ENCODE peak calls at places on chromosomes 6 and 20, in ten cellular contexts. J is K562, B is GM23338, O is fibroblast of the aortic adventitia, K is pancreas, E is astrocyte of the spinal cord, I is fibroblast of pulmonary artery, T is A549, S is adrenal gland, P is endothelial cell of umbilical vein. L is an unnamed sample.

GRCh38 chr6:90098025-90098474 is 198.6 kb downstream of the BACH2 start:
- DNase-seq in J (no peak), B (no peak), O (peak), K (no peak), E (peak), I (peak), T (no peak), S (no peak), P (peak), L (peak)

GRCh38 chr20:51554538-51555165 is 12.1 kb upstream of the NFATC2 start:
- DNase-seq in J (no peak), B (no peak), O (peak), K (no peak), E (peak), I (peak), T (no peak), S (no peak), P (peak), L (no peak)

GRCh38 chr6:20837189-20837588 is 302.9 kb downstream of the CDKAL1 start:
- DNase-seq in J (no peak), B (no peak), O (no peak), K (no peak), E (no peak), I (no peak), T (no peak), S (no peak), P (no peak), L (no peak)

GRCh38 chr20:29873946-29874345 is 1383.5 kb upstream of the DEFB115 start:
- DNase-seq in J (no peak), B (peak), O (peak), K (peak), E (peak), I (peak), T (no peak), S (peak), P (peak), L (peak)

GRCh38 chr6:4316867-4317400 is 181.6 kb upstream of the ECI2 start:
- DNase-seq in J (no peak), B (no peak), O (peak), K (no peak), E (peak), I (peak), T (no peak), S (peak), P (peak), L (peak)

GRCh38 chr6:16762547-16763477 is 1.6 kb upstream of the ATXN1 start:
- DNase-seq in J (peak), B (peak), O (peak), K (peak), E (peak), I (peak), T (peak), S (peak), P (peak), L (peak)

GRCh38 chr6:113909224-113909856 is 52.2 kb downstream of the MARCKS start:
- DNase-seq in J (peak), B (peak), O (peak), K (no peak), E (peak), I (peak), T (peak), S (no peak), P (peak), L (no peak)

GRCh38 chr6:158560787-158561246 is 926 bp downstream of the TMEM181 start:
- DNase-seq in J (no peak), B (peak), O (peak), K (peak), E (no peak), I (no peak), T (no peak), S (no peak), P (peak), L (no peak)

GRCh38 chr6:152671146-152671545 is 26.6 kb upstream of the MYCT1 start:
- DNase-seq in J (no peak), B (no peak), O (peak), K (no peak), E (no peak), I (peak), T (no peak), S (no peak), P (peak), L (no peak)

GRCh38 chr6:168884050-168884645 is 369.5 kb downstream of the THBS2 start:
- DNase-seq in J (no peak), B (no peak), O (no peak), K (no peak), E (no peak), I (no peak), T (no peak), S (no peak), P (no peak), L (no peak)

GRCh38 chr20:63323298-63323820 is 30.4 kb downstream of the COL20A1 start:
- DNase-seq in J (no peak), B (peak), O (no peak), K (peak), E (no peak), I (no peak), T (no peak), S (no peak), P (no peak), L (no peak)

DNA sequence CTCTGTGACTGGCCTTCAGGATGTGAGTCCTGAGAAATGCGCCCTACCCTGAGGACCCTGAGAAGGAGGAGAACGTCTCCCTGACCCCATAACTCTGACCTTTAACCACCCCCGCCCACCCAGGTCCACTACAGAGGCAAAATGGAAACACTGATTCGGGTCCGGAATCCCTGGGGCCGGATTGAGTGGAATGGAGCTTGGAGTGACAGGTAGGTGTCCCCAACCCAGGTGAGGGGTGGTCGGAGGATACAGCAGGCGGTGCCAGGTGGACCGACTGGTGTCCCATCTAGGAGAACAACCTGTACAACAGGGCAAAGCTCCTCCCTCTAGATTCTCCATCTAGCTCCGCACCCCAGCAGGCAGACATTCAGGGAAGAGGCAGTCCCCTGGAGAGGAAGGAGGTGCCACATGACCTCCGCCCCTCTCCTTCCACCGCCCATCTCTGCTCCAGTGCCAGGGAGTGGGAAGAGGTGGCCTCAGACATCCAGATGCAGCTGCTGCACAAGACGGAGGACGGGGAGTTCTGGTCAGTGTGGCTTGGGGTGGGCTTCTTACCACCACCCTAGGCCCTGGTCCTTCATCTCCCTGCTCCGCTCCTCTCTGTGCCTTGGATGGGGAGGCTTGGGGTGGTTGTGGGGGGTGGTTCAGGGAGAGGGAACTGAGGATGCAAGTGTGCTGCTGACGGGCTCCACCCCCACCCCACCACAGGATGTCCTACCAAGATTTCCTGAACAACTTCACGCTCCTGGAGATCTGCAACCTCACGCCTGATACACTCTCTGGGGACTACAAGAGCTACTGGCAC is 17.7 kb downstream of the CAPN11 start:
- DNase-seq in J (no peak), B (no peak), O (no peak), K (no peak), E (no peak), I (no peak), T (no peak), S (no peak), P (no peak), L (no peak)
- H3K4me3 ChIP-seq in J (no peak), B (no peak), O (no peak), K (no peak), E (no peak), I (no peak), T (no peak), S (no peak), P (no peak), L (no peak)

GRCh38 chr6:126266664-126267063 is 73.3 kb upstream of the CENPW start:
- DNase-seq in J (no peak), B (no peak), O (peak), K (no peak), E (no peak), I (peak), T (no peak), S (no peak), P (peak), L (no peak)

GRCh38 chr6:126264265-126264664 is 75.7 kb upstream of the CENPW start:
- DNase-seq in J (no peak), B (no peak), O (no peak), K (no peak), E (no peak), I (no peak), T (no peak), S (no peak), P (no peak), L (no peak)

GRCh38 chr6:126267621-126268020 is 72.3 kb upstream of the CENPW start:
- DNase-seq in J (no peak), B (no peak), O (peak), K (no peak), E (peak), I (peak), T (no peak), S (no peak), P (peak), L (peak)

GRCh38 chr6:126258150-126258549 is 81.8 kb upstream of the CENPW start:
- DNase-seq in J (no peak), B (no peak), O (no peak), K (no peak), E (no peak), I (no peak), T (no peak), S (no peak), P (no peak), L (no peak)

GRCh38 chr6:126261792-126262421 is 78.0 kb upstream of the CENPW start:
- DNase-seq in J (no peak), B (peak), O (no peak), K (no peak), E (no peak), I (no peak), T (no peak), S (no peak), P (no peak), L (no peak)
- TF ChIP-seq CTCF in J (no peak), B (no peak), O (no peak), K (no peak), E (no peak), I (no peak), T (no peak), S (no peak), P (no peak), L (no peak)

GRCh38 chr20:56412949-56413348 is 889 bp downstream of the CASS4 start:
- DNase-seq in J (no peak), B (no peak), O (no peak), K (no peak), E (no peak), I (no peak), T (no peak), S (no peak), P (no peak), L (no peak)

GRCh38 chr20:56412473-56412790 is 372 bp downstream of the CASS4 start:
- DNase-seq in J (no peak), B (no peak), O (no peak), K (no peak), E (no peak), I (no peak), T (no peak), S (no peak), P (no peak), L (no peak)

GRCh38 chr20:56409946-56410345 is 2.1 kb upstream of the CASS4 start:
- DNase-seq in J (no peak), B (no peak), O (no peak), K (no peak), E (no peak), I (no peak), T (no peak), S (no peak), P (no peak), L (no peak)

GRCh38 chr20:56409521-56409920 is 2.5 kb upstream of the CASS4 start:
- DNase-seq in J (no peak), B (no peak), O (peak), K (no peak), E (no peak), I (peak), T (no peak), S (no peak), P (no peak), L (no peak)

GRCh38 chr20:56411759-56412472 is at the start of gene CASS4:
- DNase-seq in J (peak), B (no peak), O (peak), K (no peak), E (peak), I (peak), T (no peak), S (no peak), P (peak), L (no peak)
- H3K4me3 ChIP-seq in J (peak), B (no peak), O (no peak), K (no peak), E (peak), I (peak), T (no peak), S (peak), P (no peak), L (no peak)

DNA sequence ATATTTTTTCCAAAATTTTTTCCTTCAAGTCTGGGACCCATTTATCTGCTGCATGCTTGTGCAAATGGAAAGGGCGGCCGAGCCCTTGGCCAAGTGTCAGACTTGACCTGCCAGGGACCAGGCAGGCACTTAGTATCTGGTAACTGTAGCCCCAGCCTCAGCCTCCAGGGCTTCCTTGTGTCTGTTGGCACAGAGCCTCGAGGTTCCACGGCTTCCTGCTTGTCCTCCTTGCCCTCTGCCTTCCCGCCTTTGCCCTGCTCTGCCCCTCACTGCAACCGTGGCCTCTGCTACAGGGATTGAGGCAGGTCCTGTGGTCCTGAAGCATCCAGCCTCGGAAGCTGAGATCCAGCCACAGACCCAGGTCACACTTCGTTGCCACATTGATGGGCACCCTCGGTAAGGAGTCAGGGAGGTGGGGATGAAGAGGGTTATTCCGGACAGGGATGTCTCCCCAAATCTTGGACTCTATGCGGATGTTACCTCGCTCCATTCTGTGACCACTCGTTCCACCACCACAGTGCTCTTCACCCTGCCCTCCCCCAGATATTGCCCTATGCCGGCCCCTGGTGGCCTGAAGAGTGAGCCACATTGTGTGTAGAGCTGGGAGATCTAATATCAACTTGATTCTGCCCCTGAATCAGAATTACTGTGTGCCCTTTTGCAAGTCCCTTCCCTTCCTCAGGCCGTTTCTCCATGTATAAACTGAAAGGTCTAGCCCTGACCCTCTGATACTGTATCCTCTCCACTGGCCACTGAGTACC is 41.5 kb upstream of the SRF start:
- DNase-seq in J (peak), B (peak), O (peak), K (no peak), E (no peak), I (peak), T (peak), S (no peak), P (peak), L (no peak)
- TF ChIP-seq CTCF in J (peak), B (peak), O (peak), K (no peak), E (peak), I (peak), T (peak), S (peak), P (peak), L (peak)

L was measured in retinal pigment epithelial cell.